ENCODE peak calls at places on chromosomes 12 and 14, in eight cellular contexts. U, V, W, H, J, P, E and T are unnamed samples.

GRCh38 chr14:88937706-88938105 is 113.3 kb downstream of the TTC8 start:
- DNase-seq in W (no peak), U (no peak), P (no peak), J (no peak), V (no peak), H (no peak), E (no peak), T (no peak)

GRCh38 chr12:68832504-68832867 is 24.5 kb downstream of the MDM2 start:
- DNase-seq in U (no peak), H (no peak), W (no peak), P (no peak), E (no peak), V (no peak), J (no peak), T (no peak)

GRCh38 chr14:23042162-23042965 is at the start of gene PSMB11:
- DNase-seq in J (no peak), P (no peak), E (no peak), H (no peak), V (no peak), W (no peak), U (no peak), T (no peak)

GRCh38 chr12:106986625-106987389 is at the start of gene MTERF2:
- DNase-seq in V (peak), H (peak), W (peak), U (peak), J (peak), E (peak), P (peak), T (peak)

GRCh38 chr14:75689012-75689411 is 28.0 kb downstream of the TTLL5 start:
- DNase-seq in W (no peak), V (no peak), P (no peak), J (no peak), U (no peak), E (no peak), H (no peak), T (no peak)

GRCh38 chr12:103495158-103495782 is 498 bp downstream of the C12orf42 start:
- DNase-seq in P (peak), H (no peak), E (no peak), V (peak), J (no peak), W (no peak), U (peak), T (no peak)

GRCh38 chr14:99450266-99450665 is 30.4 kb downstream of the SETD3 start:
- DNase-seq in W (no peak), J (no peak), P (no peak), U (no peak), V (no peak), E (no peak), H (no peak), T (no peak)

GRCh38 chr12:119322324-119322723 is 12.2 kb upstream of the CCDC60 start:
- DNase-seq in E (no peak), U (no peak), J (no peak), V (no peak), W (no peak), P (no peak), H (no peak), T (no peak)

GRCh38 chr12:88325076-88325827 is 183.1 kb downstream of the TMTC3 start:
- DNase-seq in H (no peak), E (peak), W (no peak), U (peak), P (no peak), J (no peak), V (no peak), T (no peak)

DNA sequence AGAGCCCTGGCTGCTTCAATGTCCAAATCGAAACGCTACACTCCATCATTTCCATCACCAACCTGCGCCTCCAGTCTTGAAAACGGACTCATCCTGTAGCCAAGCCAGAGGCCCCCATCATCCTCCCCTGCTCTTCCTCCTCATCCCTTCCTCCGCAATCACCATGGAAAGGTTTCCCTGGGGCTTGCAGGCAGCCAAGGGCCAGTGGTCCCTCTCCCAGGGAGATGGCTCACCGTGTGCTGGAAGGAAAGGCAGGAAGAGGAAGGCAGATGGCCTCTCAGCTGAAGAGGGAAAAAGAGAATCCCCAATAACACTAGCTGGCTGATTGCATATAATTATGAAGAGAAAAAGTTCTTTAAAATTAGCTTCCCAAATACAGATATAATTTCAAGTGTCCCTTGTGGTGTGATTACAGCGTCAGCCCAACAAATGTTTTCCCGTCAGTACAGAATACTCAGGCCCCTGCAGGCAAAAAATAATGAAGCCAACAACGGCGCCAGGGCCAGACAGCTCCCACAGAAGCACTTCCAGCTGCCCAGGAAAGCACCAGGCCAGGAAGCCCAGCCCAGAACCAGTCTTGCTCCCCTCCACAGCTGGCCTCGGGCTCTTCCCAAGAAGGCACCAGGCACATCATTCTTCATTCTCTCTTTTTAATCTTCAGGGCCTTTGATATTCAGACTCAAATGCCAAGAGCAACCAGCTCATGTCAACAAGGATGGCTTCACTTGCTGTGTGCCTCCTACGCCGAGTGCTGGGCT is 24.7 kb downstream of the ITPK1 start:
- DNase-seq in E (no peak), W (no peak), V (no peak), H (no peak), J (no peak), P (no peak), U (no peak), T (no peak)
- TF ChIP-seq MAX in E (no peak), W (no peak), V (no peak), H (no peak), J (no peak), P (no peak), U (no peak), T (no peak)

GRCh38 chr12:12877789-12878455 is 13.4 kb upstream of the GPRC5A start:
- DNase-seq in H (no peak), U (no peak), J (no peak), V (no peak), E (no peak), W (no peak), P (no peak), T (no peak)

GRCh38 chr12:12872934-12873275 is 18.5 kb upstream of the GPRC5A start:
- DNase-seq in W (no peak), H (no peak), J (peak), U (no peak), E (peak), V (no peak), P (no peak), T (no peak)

GRCh38 chr12:12874014-12874413 is 17.3 kb upstream of the GPRC5A start:
- DNase-seq in W (no peak), U (no peak), H (no peak), P (no peak), V (no peak), E (no peak), J (no peak), T (peak)

GRCh38 chr12:12880537-12880936 is 10.8 kb upstream of the GPRC5A start:
- DNase-seq in E (no peak), W (no peak), H (no peak), P (no peak), V (no peak), U (no peak), J (no peak), T (peak)

DNA sequence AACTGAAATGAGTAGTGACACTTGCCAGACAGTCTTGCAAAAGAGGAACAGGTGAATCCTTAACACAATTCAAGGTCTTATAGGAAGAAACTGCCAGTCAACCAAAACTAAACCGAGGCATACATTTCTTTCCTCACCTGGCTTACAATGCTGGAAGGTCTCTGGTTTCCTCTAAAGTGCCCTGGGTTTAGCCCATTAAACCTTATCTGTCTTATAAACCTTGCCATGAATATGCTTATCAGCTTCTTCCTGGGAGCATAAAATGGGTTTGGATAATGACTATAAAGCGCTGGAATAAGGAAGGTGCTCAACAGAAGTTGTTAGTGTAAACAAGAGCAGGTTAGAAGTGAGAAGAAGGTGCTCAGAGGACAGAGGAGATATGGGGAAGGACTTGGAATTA is 14.2 kb upstream of the GPRC5A start:
- DNase-seq in E (no peak), V (no peak), W (no peak), H (no peak), U (no peak), J (no peak), P (no peak), T (no peak)
- TF ChIP-seq POLR2A in E (no peak), V (no peak), W (no peak), H (no peak), U (no peak), J (no peak), P (no peak), T (no peak)

GRCh38 chr14:102203382-102203781 is 63.7 kb downstream of the WDR20 start:
- DNase-seq in H (no peak), V (no peak), E (no peak), U (no peak), P (no peak), W (no peak), J (no peak), T (no peak)
- TF ChIP-seq MAX in H (no peak), V (no peak), E (no peak), U (no peak), P (no peak), W (no peak), J (no peak), T (no peak)

GRCh38 chr14:38255673-38256357 is at the start of gene CLEC14A:
- DNase-seq in W (no peak), P (peak), E (no peak), J (no peak), U (no peak), V (no peak), H (no peak), T (no peak)
- TF ChIP-seq POLR2A in W (no peak), P (no peak), E (peak), J (no peak), U (no peak), V (no peak), H (no peak), T (no peak)

GRCh38 chr14:55911794-55912193 is 206.4 kb upstream of the PELI2 start:
- DNase-seq in V (no peak), P (no peak), J (no peak), W (no peak), U (no peak), H (no peak), E (no peak), T (no peak)

GRCh38 chr14:55912344-55912743 is 205.9 kb upstream of the PELI2 start:
- DNase-seq in W (no peak), V (no peak), U (no peak), J (no peak), H (no peak), E (no peak), P (no peak), T (no peak)

GRCh38 chr14:55914771-55915170 is 203.4 kb upstream of the PELI2 start:
- DNase-seq in H (no peak), P (no peak), U (no peak), W (no peak), V (no peak), E (no peak), J (no peak), T (no peak)

GRCh38 chr14:55913324-55914035 is 204.7 kb upstream of the PELI2 start:
- DNase-seq in H (no peak), U (no peak), J (no peak), P (no peak), V (no peak), E (peak), W (no peak), T (no peak)

DNA sequence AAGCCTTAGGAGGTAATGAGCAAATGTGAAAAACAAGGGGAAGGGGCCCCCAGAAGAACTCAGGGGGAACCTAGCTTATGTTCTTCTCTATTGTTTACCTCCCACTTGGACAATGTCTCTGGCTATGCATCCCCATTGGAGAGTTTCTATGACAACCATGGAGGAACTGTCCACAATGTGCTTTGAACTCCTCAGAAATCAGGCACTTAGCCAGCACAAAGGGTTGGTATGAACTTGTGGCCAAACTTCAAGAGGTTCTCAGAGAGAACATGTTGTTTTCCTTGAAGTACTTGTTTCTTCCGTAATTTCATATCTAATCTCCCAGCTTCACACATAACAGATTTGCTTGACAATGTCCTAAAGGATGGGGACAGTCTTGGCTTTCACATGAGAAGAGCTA is 202.7 kb upstream of the PELI2 start:
- DNase-seq in E (peak), P (no peak), U (no peak), J (no peak), H (no peak), W (no peak), V (no peak), T (no peak)
- TF ChIP-seq MAX in E (no peak), P (no peak), U (no peak), J (no peak), H (no peak), W (no peak), V (no peak), T (no peak)

GRCh38 chr12:49567611-49568441 is at the start of gene MCRS1:
- DNase-seq in E (peak), J (peak), V (peak), H (peak), P (peak), W (peak), U (peak), T (peak)
- TF ChIP-seq POLR2A in E (peak), J (peak), V (peak), H (peak), P (peak), W (peak), U (peak), T (peak)

GRCh38 chr12:12128665-12129064 is 57.9 kb downstream of the BCL2L14 start:
- DNase-seq in W (no peak), H (no peak), P (no peak), J (no peak), U (no peak), V (no peak), E (no peak), T (no peak)
- TF ChIP-seq MAX in W (no peak), H (no peak), P (no peak), J (no peak), U (no peak), V (no peak), E (no peak), T (no peak)